ENCODE peak calls at places on chromosomes 12 and 14, in five cellular contexts. E, C, N, K and W are unnamed samples.

GRCh38 chr12:49511410-49511809 is 27.4 kb upstream of the KCNH3 start:
- DNase-seq in N (no peak), K (no peak), C (no peak), E (no peak), W (no peak)

GRCh38 chr12:106724116-106724515 is 50.4 kb upstream of the RIC8B start:
- DNase-seq in N (no peak), K (no peak), C (no peak), E (no peak), W (no peak)

GRCh38 chr12:105113094-105113493 is 5.6 kb downstream of the WASHC4 start:
- DNase-seq in E (no peak), C (no peak), N (no peak), K (no peak), W (no peak)

GRCh38 chr14:23357261-23357660 is 4.6 kb upstream of the SLC22A17 start:
- DNase-seq in C (no peak), E (no peak), N (no peak), K (no peak), W (no peak)

GRCh38 chr14:32896979-32897723 is 41.5 kb upstream of the NPAS3 start:
- DNase-seq in K (no peak), N (no peak), E (no peak), C (no peak), W (no peak)

GRCh38 chr12:52391618-52392002 is 6.2 kb upstream of the KRT84 start:
- DNase-seq in C (peak; percentile 34), E (peak; percentile 72), N (peak; percentile 29), K (no peak), W (no peak)

GRCh38 chr14:100988411-100988900 is 84.9 kb upstream of the RTL1 start:
- DNase-seq in E (no peak), N (no peak), C (no peak), K (no peak), W (no peak)

GRCh38 chr12:112971248-112971647 is 7.1 kb upstream of the OAS2 start:
- DNase-seq in N (no peak), K (no peak), C (no peak), E (peak; percentile 26), W (no peak)

GRCh38 chr12:112852127-112852526 is 54.6 kb upstream of the OAS1 start:
- DNase-seq in K (no peak), N (no peak), E (no peak), C (no peak), W (no peak)

GRCh38 chr14:101598571-101599233 is 37.4 kb downstream of the DIO3 start:
- DNase-seq in C (no peak), K (no peak), E (no peak), N (peak; percentile 1), W (no peak)

GRCh38 chr12:9869307-9870161 is at the start of gene CLEC2B:
- DNase-seq in E (no peak), N (no peak), C (no peak), K (no peak), W (peak; percentile 31)

GRCh38 chr14:55470025-55470424 is 29.6 kb upstream of the TBPL2 start:
- DNase-seq in N (no peak), E (no peak), C (no peak), K (no peak), W (no peak)

GRCh38 chr14:89032086-89032649 is 207.7 kb downstream of the TTC8 start:
- DNase-seq in K (no peak), E (no peak), N (no peak), C (no peak), W (no peak)

GRCh38 chr12:123141615-123142517 is 9.0 kb downstream of the PITPNM2 start:
- DNase-seq in C (peak; percentile 83), K (no peak), N (peak; percentile 38), E (peak; percentile 58), W (peak; percentile 80)

GRCh38 chr14:101843665-101844064 is 82.2 kb downstream of the PPP2R5C start:
- DNase-seq in E (no peak), C (no peak), N (no peak), K (no peak), W (no peak)

GRCh38 chr12:66035289-66035961 is 95.1 kb downstream of the LLPH start:
- DNase-seq in N (no peak), K (no peak), E (no peak), C (no peak), W (no peak)

GRCh38 chr12:115806000-115806399 is 471.5 kb downstream of the MED13L start:
- DNase-seq in N (no peak), K (no peak), C (no peak), E (no peak), W (no peak)

GRCh38 chr12:4272014-4272975 is 1.3 kb upstream of the CCND2 start:
- DNase-seq in K (peak; percentile 72), C (peak; percentile 88), N (peak; percentile 55), E (peak; percentile 85), W (peak; percentile 64)
- TF ChIP-seq POLR2A in K (no peak), C (no peak), N (no peak), E (no peak), W (no peak)

GRCh38 chr12:76348079-76348901 is at the start of gene BBS10:
- DNase-seq in N (peak; percentile 91), C (peak; percentile 88), K (peak; percentile 90), E (peak; percentile 93), W (peak; percentile 88)
- TF ChIP-seq POLR2A in N (peak; percentile 43), C (no peak), K (no peak), E (peak; percentile 49), W (no peak)

GRCh38 chr12:57092876-57093411 is 4.0 kb downstream of the NAB2 start:
- DNase-seq in E (no peak), K (no peak), N (no peak), C (no peak), W (no peak)

GRCh38 chr12:57091633-57092528 is 3.0 kb downstream of the NAB2 start:
- DNase-seq in C (no peak), K (no peak), E (no peak), N (no peak), W (no peak)

GRCh38 chr12:57092529-57092862 is 3.6 kb downstream of the NAB2 start:
- DNase-seq in E (no peak), N (no peak), C (no peak), K (no peak), W (peak; percentile 40)

GRCh38 chr12:57094194-57095160 is 5.6 kb downstream of the NAB2 start:
- DNase-seq in K (no peak), C (no peak), E (no peak), N (no peak), W (peak; percentile 51)

GRCh38 chr12:57093412-57094193 is 4.7 kb downstream of the NAB2 start:
- DNase-seq in N (peak; percentile 59), K (peak; percentile 70), E (peak; percentile 85), C (peak; percentile 66), W (peak; percentile 92)
- TF ChIP-seq POLR2A in N (no peak), K (no peak), E (no peak), C (no peak), W (no peak)

GRCh38 chr12:130568041-130568440 is 148.1 kb downstream of the RIMBP2 start:
- DNase-seq in N (no peak), K (no peak), E (no peak), C (no peak), W (no peak)
- TF ChIP-seq POLR2A in N (no peak), K (no peak), E (no peak), C (no peak), W (no peak)

DNA sequence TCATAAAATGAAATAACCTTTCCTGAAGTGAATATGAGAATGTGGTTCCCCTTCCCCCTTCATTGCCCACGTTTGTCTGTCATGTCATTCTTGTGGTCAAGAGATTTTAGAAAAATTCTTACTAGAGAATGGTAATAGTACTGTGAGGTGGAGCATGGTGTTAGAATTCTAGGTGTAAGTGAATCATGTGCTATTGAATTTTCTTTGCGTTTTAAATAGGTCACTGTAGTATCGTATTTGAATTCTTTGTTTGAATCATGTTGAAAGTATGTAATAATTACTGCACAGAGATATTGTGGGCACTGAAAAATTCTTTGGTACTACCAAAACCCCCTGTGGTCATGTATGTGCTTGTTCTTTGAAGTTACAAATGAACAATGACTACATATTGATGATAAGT is 49.9 kb downstream of the FUT8 start:
- DNase-seq in C (no peak), E (no peak), K (no peak), N (no peak), W (no peak)
- TF ChIP-seq POLR2A in C (no peak), E (no peak), K (no peak), N (no peak), W (no peak)

GRCh38 chr12:989051-989450 is 2.0 kb upstream of the ERC1 start:
- DNase-seq in C (no peak), N (no peak), K (no peak), E (no peak), W (no peak)

GRCh38 chr12:989751-990278 is 1.2 kb upstream of the ERC1 start:
- DNase-seq in C (no peak), K (no peak), E (peak; percentile 24), N (peak; percentile 22), W (peak; percentile 33)

GRCh38 chr12:990308-990648 is 745 bp upstream of the ERC1 start:
- DNase-seq in C (peak; percentile 75), E (no peak), K (peak; percentile 49), N (peak; percentile 60), W (peak; percentile 85)

GRCh38 chr12:991350-992278 is 591 bp downstream of the ERC1 start:
- DNase-seq in N (no peak), E (no peak), K (peak; percentile 30), C (no peak), W (no peak)

DNA sequence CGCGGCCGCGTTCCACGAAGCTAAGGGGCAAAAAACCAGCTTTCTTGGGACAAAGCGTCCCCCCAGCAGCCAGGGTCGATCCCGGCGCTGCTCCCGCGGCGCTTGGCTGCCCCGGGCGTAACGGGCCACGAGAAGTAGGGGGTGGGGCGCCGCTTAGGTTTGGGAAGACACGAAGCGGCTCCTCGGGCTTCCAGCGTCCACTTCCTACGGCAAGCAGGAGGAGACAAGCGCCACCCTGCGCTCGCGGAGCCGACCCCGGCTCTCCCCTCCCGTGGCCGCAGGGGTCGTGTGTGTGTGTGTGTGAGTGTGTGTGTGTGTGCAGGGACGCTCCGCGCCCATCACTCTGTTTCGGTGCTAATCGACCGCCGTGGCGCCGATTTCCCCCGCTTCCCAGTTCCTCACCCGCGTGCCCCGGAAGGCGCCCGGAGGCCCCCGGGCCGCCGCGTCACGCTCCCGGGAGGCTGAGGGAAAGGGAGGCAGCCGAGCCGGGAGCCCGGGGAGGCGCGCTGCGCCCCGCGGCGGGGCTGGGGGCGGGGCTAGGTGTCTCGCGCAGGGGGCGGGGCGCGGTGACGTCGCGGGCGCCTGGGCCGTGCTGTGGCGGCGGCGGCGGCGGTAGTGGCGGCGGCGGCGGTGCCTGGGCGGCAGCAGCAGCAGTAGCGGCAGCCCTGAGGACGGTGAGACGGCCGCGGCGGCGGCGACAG is at the start of gene ERC1:
- DNase-seq in E (peak; percentile 92), C (peak; percentile 93), N (peak; percentile 88), K (peak; percentile 80), W (peak; percentile 89)
- TF ChIP-seq POLR2A in E (peak; percentile 62), C (peak; percentile 45), N (peak; percentile 77), K (no peak), W (peak; percentile 67)

DNA sequence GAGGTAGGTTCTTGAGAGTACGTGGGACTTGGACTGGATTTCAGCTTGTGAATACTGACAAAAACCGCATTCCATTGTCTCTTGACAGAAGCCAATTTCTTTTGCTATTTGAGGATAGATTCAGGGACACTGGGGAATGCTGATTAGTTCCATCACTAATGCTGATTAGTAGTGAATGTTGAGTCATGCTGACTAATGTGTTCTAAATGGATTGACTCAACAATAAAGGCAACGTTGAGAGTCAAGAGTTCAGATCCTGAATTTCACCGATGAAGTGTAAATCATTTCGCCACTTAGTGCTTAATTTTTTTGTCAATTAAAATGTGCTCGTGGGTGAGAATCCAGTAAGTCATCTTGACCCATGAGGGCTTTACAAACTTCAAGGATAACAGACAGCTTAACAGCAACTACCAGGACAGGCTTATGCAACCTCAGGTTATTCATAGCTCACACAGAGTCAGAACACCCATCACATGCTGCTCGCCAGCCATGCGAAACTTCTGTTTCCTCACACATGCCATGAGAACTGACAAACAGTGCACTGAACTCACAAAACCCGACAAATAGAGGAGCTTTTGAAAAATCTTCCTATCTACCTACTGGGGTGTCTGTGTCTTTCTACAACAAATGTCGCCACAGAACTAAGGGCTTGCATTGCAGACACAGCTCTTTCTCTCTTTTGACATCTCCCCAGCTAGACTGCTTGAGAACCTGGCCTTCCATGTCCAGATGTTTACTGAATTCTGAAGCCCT is 316.5 kb downstream of the ZFP36L1 start:
- DNase-seq in E (peak; percentile 50), C (no peak), K (peak; percentile 86), N (peak; percentile 89), W (no peak)
- TF ChIP-seq POLR2A in E (no peak), C (no peak), K (no peak), N (peak; percentile 29), W (no peak)